ENCODE peak calls at places on chromosomes 6 and 20, in six cellular contexts. One of them, this sample, is unnamed. For H3K27me3 and H3K36me3, the result is how much of the 10 kb centered on the place peaks cover.

GRCh38 chr6:156687875-156688549 is 89.2 kb upstream of the ARID1B start:
- DNase-seq in aorta: peak
- DNase-seq in WERI-Rb-1: peak
- DNase-seq in thoracic aorta: no peak
- DNase-seq in breast epithelium: no peak
- DNase-seq in esophagus muscularis mucosa: no peak
- DNase-seq in this sample: peak

GRCh38 chr6:70864404-70864803 is 92.5 kb downstream of the B3GAT2 start:
- DNase-seq in esophagus muscularis mucosa: no peak
- DNase-seq in breast epithelium: no peak
- DNase-seq in aorta: no peak
- DNase-seq in WERI-Rb-1: no peak
- DNase-seq in thoracic aorta: no peak
- DNase-seq in this sample: peak

GRCh38 chr6:104633125-104633524 is 226.6 kb downstream of the HACE1 start:
- DNase-seq in WERI-Rb-1: no peak
- DNase-seq in aorta: no peak
- DNase-seq in esophagus muscularis mucosa: no peak
- DNase-seq in breast epithelium: no peak
- DNase-seq in thoracic aorta: no peak
- DNase-seq in this sample: no peak

GRCh38 chr6:71288228-71289038 is at the start of gene OGFRL1:
- DNase-seq in breast epithelium: peak
- DNase-seq in esophagus muscularis mucosa: no peak
- DNase-seq in WERI-Rb-1: peak
- DNase-seq in thoracic aorta: peak
- DNase-seq in aorta: peak
- DNase-seq in this sample: peak

GRCh38 chr6:37501632-37502466 is 2.2 kb upstream of the CCDC167 start:
- DNase-seq in esophagus muscularis mucosa: no peak
- DNase-seq in breast epithelium: no peak
- DNase-seq in WERI-Rb-1: no peak
- DNase-seq in thoracic aorta: no peak
- DNase-seq in aorta: no peak
- DNase-seq in this sample: no peak

GRCh38 chr6:32968093-32968769 is at the start of gene BRD2:
- DNase-seq in aorta: peak
- DNase-seq in WERI-Rb-1: peak
- DNase-seq in thoracic aorta: peak
- DNase-seq in breast epithelium: peak
- DNase-seq in esophagus muscularis mucosa: peak
- DNase-seq in this sample: peak

GRCh38 chr6:158536084-158536890 is 23.6 kb upstream of the TMEM181 start:
- DNase-seq in WERI-Rb-1: peak
- DNase-seq in esophagus muscularis mucosa: no peak
- DNase-seq in thoracic aorta: no peak
- DNase-seq in aorta: peak
- DNase-seq in breast epithelium: peak
- DNase-seq in this sample: peak

GRCh38 chr6:6152060-6152459 is 145.3 kb upstream of the NRN1 start:
- DNase-seq in breast epithelium: no peak
- DNase-seq in esophagus muscularis mucosa: no peak
- DNase-seq in WERI-Rb-1: no peak
- DNase-seq in thoracic aorta: no peak
- DNase-seq in aorta: no peak
- DNase-seq in this sample: no peak

GRCh38 chr20:64149809-64150560 is 14.3 kb upstream of the MYT1 start:
- DNase-seq in esophagus muscularis mucosa: no peak
- DNase-seq in breast epithelium: no peak
- DNase-seq in thoracic aorta: no peak
- DNase-seq in aorta: peak
- DNase-seq in WERI-Rb-1: no peak
- DNase-seq in this sample: no peak

GRCh38 chr20:11249683-11250082 is 575.9 kb upstream of the JAG1 start:
- DNase-seq in aorta: no peak
- DNase-seq in esophagus muscularis mucosa: no peak
- DNase-seq in breast epithelium: no peak
- DNase-seq in thoracic aorta: no peak
- DNase-seq in WERI-Rb-1: no peak
- DNase-seq in this sample: no peak

GRCh38 chr6:57097596-57097995 is 7.6 kb downstream of the ZNF451 start:
- DNase-seq in esophagus muscularis mucosa: no peak
- DNase-seq in aorta: no peak
- DNase-seq in thoracic aorta: no peak
- DNase-seq in WERI-Rb-1: no peak
- DNase-seq in breast epithelium: no peak
- DNase-seq in this sample: no peak

GRCh38 chr20:48777821-48778220 is 50.0 kb downstream of the PREX1 start:
- DNase-seq in thoracic aorta: no peak
- DNase-seq in WERI-Rb-1: no peak
- DNase-seq in breast epithelium: no peak
- DNase-seq in aorta: no peak
- DNase-seq in esophagus muscularis mucosa: no peak
- DNase-seq in this sample: no peak

GRCh38 chr6:41200296-41200900 is 551 bp downstream of the TREML2 start:
- DNase-seq in aorta: peak
- DNase-seq in thoracic aorta: no peak
- DNase-seq in esophagus muscularis mucosa: peak
- DNase-seq in breast epithelium: no peak
- DNase-seq in WERI-Rb-1: no peak
- DNase-seq in this sample: no peak

GRCh38 chr6:41194386-41194785 is 6.6 kb downstream of the TREML2 start:
- DNase-seq in esophagus muscularis mucosa: peak
- DNase-seq in WERI-Rb-1: no peak
- DNase-seq in aorta: no peak
- DNase-seq in thoracic aorta: no peak
- DNase-seq in breast epithelium: no peak
- DNase-seq in this sample: no peak

GRCh38 chr6:41193884-41194283 is 7.1 kb downstream of the TREML2 start:
- DNase-seq in esophagus muscularis mucosa: peak
- DNase-seq in thoracic aorta: no peak
- DNase-seq in WERI-Rb-1: no peak
- DNase-seq in aorta: no peak
- DNase-seq in breast epithelium: no peak
- DNase-seq in this sample: no peak

GRCh38 chr6:41199427-41200246 is 1.3 kb downstream of the TREML2 start:
- DNase-seq in thoracic aorta: no peak
- DNase-seq in breast epithelium: no peak
- DNase-seq in WERI-Rb-1: no peak
- DNase-seq in esophagus muscularis mucosa: peak
- DNase-seq in aorta: no peak
- DNase-seq in this sample: no peak

GRCh38 chr6:41197234-41197633 is 3.7 kb downstream of the TREML2 start:
- DNase-seq in aorta: no peak
- DNase-seq in breast epithelium: no peak
- DNase-seq in thoracic aorta: no peak
- DNase-seq in esophagus muscularis mucosa: peak
- DNase-seq in WERI-Rb-1: no peak
- DNase-seq in this sample: no peak
- H3K27me3 ChIP-seq in aorta: under half
- H3K27me3 ChIP-seq in breast epithelium: under half
- H3K27me3 ChIP-seq in thoracic aorta: under half
- H3K27me3 ChIP-seq in esophagus muscularis mucosa: under half
- H3K27me3 ChIP-seq in WERI-Rb-1: under half
- H3K27me3 ChIP-seq in this sample: under half

DNA sequence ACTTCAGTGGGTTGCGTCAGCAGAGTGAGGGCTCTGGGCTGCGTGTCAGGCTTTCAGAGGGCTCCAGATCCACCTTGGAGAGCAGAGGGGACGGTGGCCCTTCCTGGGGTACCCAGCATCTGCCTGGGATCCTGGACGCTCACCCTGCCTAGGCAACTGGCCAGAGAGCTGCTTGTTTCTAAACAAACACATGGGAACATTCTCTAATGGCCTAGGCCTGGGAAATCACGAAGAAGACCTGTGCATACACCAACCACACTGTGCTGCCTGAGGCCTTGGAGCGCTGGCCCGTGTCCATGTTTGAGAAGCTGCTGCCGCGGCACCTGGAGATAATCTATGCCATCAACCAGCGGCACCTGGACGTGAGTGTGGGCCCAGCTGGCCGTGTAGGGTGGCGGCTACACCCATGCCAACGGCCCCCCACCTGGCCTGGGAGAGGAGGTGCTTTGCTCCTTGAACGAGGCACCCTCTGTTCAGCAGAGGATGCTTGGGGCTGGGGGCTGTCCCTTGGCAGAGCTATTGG is 32.2 kb downstream of the PYGB start:
- DNase-seq in esophagus muscularis mucosa: no peak
- DNase-seq in WERI-Rb-1: peak
- DNase-seq in thoracic aorta: no peak
- DNase-seq in aorta: peak
- DNase-seq in breast epithelium: peak
- DNase-seq in this sample: no peak
- H3K36me3 ChIP-seq in esophagus muscularis mucosa: half or more
- H3K36me3 ChIP-seq in WERI-Rb-1: half or more
- H3K36me3 ChIP-seq in thoracic aorta: half or more
- H3K36me3 ChIP-seq in aorta: under half
- H3K36me3 ChIP-seq in breast epithelium: under half
- H3K36me3 ChIP-seq in this sample: under half

DNA sequence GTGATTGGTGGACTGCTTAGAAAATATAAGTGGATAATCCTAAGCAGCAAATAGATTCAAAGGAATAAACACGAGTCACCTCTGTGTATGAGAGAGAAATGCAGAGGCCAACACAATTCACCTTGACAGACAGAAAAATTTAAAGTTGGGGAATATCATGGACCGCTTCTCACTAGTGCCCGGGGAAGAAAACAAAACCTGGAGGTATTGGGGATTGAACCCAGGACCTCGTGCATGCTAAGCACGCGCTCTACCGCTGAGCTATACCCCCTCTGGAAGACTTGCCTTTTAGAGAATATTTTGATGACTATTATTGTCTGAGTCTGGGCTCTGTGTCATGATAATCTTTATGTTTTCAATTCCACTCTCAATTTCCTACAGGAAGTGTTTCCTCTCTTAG is 111.9 kb downstream of the TRIM27 start:
- DNase-seq in thoracic aorta: no peak
- DNase-seq in breast epithelium: no peak
- DNase-seq in esophagus muscularis mucosa: no peak
- DNase-seq in aorta: no peak
- DNase-seq in WERI-Rb-1: no peak
- DNase-seq in this sample: peak
- H3K27me3 ChIP-seq in thoracic aorta: under half
- H3K27me3 ChIP-seq in breast epithelium: half or more
- H3K27me3 ChIP-seq in esophagus muscularis mucosa: half or more
- H3K27me3 ChIP-seq in aorta: under half
- H3K27me3 ChIP-seq in WERI-Rb-1: half or more
- H3K27me3 ChIP-seq in this sample: half or more

GRCh38 chr20:62056377-62056776 is 9.3 kb downstream of the TAF4 start:
- DNase-seq in esophagus muscularis mucosa: no peak
- DNase-seq in thoracic aorta: no peak
- DNase-seq in breast epithelium: peak
- DNase-seq in WERI-Rb-1: no peak
- DNase-seq in aorta: no peak
- DNase-seq in this sample: peak
- H3K36me3 ChIP-seq in esophagus muscularis mucosa: under half
- H3K36me3 ChIP-seq in thoracic aorta: under half
- H3K36me3 ChIP-seq in breast epithelium: under half
- H3K36me3 ChIP-seq in WERI-Rb-1: under half
- H3K36me3 ChIP-seq in aorta: under half
- H3K36me3 ChIP-seq in this sample: under half

GRCh38 chr20:40680560-40680959 is 8.5 kb downstream of the MAFB start:
- DNase-seq in thoracic aorta: no peak
- DNase-seq in aorta: no peak
- DNase-seq in esophagus muscularis mucosa: no peak
- DNase-seq in breast epithelium: no peak
- DNase-seq in WERI-Rb-1: no peak
- DNase-seq in this sample: no peak

GRCh38 chr20:40681684-40682083 is 7.4 kb downstream of the MAFB start:
- DNase-seq in esophagus muscularis mucosa: no peak
- DNase-seq in WERI-Rb-1: no peak
- DNase-seq in aorta: no peak
- DNase-seq in breast epithelium: no peak
- DNase-seq in thoracic aorta: no peak
- DNase-seq in this sample: no peak

GRCh38 chr20:40683894-40684268 is 5.2 kb downstream of the MAFB start:
- DNase-seq in WERI-Rb-1: no peak
- DNase-seq in esophagus muscularis mucosa: no peak
- DNase-seq in thoracic aorta: no peak
- DNase-seq in aorta: no peak
- DNase-seq in breast epithelium: no peak
- DNase-seq in this sample: no peak

GRCh38 chr20:40683221-40683893 is 5.7 kb downstream of the MAFB start:
- DNase-seq in thoracic aorta: no peak
- DNase-seq in WERI-Rb-1: no peak
- DNase-seq in breast epithelium: no peak
- DNase-seq in aorta: peak
- DNase-seq in esophagus muscularis mucosa: no peak
- DNase-seq in this sample: peak

GRCh38 chr20:40682104-40683045 is 6.7 kb downstream of the MAFB start:
- DNase-seq in thoracic aorta: no peak
- DNase-seq in esophagus muscularis mucosa: no peak
- DNase-seq in WERI-Rb-1: no peak
- DNase-seq in breast epithelium: no peak
- DNase-seq in aorta: peak
- DNase-seq in this sample: peak
- H3K27me3 ChIP-seq in thoracic aorta: under half
- H3K27me3 ChIP-seq in esophagus muscularis mucosa: under half
- H3K27me3 ChIP-seq in WERI-Rb-1: half or more
- H3K27me3 ChIP-seq in breast epithelium: under half
- H3K27me3 ChIP-seq in aorta: under half
- H3K27me3 ChIP-seq in this sample: half or more

GRCh38 chr6:139556532-139556931 is 182.1 kb upstream of the CITED2 start:
- DNase-seq in breast epithelium: no peak
- DNase-seq in aorta: no peak
- DNase-seq in thoracic aorta: no peak
- DNase-seq in esophagus muscularis mucosa: no peak
- DNase-seq in WERI-Rb-1: no peak
- DNase-seq in this sample: no peak

GRCh38 chr6:139550361-139550760 is 175.9 kb upstream of the CITED2 start:
- DNase-seq in breast epithelium: no peak
- DNase-seq in WERI-Rb-1: no peak
- DNase-seq in esophagus muscularis mucosa: no peak
- DNase-seq in thoracic aorta: no peak
- DNase-seq in aorta: no peak
- DNase-seq in this sample: no peak

GRCh38 chr6:139549561-139550070 is 175.2 kb upstream of the CITED2 start:
- DNase-seq in esophagus muscularis mucosa: no peak
- DNase-seq in breast epithelium: no peak
- DNase-seq in aorta: no peak
- DNase-seq in thoracic aorta: no peak
- DNase-seq in WERI-Rb-1: no peak
- DNase-seq in this sample: no peak

GRCh38 chr6:139557547-139557946 is 183.1 kb upstream of the CITED2 start:
- DNase-seq in breast epithelium: no peak
- DNase-seq in WERI-Rb-1: no peak
- DNase-seq in aorta: no peak
- DNase-seq in thoracic aorta: no peak
- DNase-seq in esophagus muscularis mucosa: no peak
- DNase-seq in this sample: no peak

DNA sequence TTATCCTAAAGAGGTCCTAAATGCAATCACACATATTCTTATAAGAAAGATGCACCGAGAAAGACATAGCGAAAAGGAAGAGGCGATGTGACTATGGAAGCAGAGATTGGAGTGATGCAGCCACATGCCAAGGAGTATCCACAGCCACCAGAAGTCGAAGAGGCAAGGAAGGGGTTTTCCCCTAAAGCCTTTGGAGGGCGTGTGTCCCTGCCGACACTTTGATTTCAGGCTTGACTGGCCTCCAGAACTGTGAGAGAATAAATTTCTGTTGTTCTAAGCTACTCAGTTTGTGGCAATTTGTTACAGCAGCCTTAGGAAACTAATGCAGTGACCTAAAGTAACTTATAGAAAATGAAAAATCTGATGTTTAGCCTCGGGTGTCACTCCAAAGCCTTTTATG is 179.5 kb upstream of the CITED2 start:
- DNase-seq in breast epithelium: no peak
- DNase-seq in thoracic aorta: no peak
- DNase-seq in esophagus muscularis mucosa: no peak
- DNase-seq in aorta: no peak
- DNase-seq in WERI-Rb-1: no peak
- DNase-seq in this sample: no peak
- H3K36me3 ChIP-seq in breast epithelium: under half
- H3K36me3 ChIP-seq in thoracic aorta: under half
- H3K36me3 ChIP-seq in esophagus muscularis mucosa: under half
- H3K36me3 ChIP-seq in aorta: under half
- H3K36me3 ChIP-seq in WERI-Rb-1: under half
- H3K36me3 ChIP-seq in this sample: under half

This sample was measured in H7.